ENCODE peak calls at places on chromosomes 11 and 22, in eight cellular contexts. S is GM23338, B is body of pancreas, A is MM.1S, J is lower lobe of right lung, F is IMR-90, N is fibroblast of lung, T is astrocyte. U is an unnamed sample.

GRCh38 chr11:132177106-132177505 is 806.7 kb downstream of the NTM start:
- DNase-seq in S (peak; percentile 80), B (no peak), A (peak; percentile 51), J (no peak), F (peak; percentile 70), N (peak; percentile 57), T (peak; percentile 51), U (no peak)

GRCh38 chr22:46769191-46769675 is 6.8 kb downstream of the TBC1D22A start:
- DNase-seq in S (no peak), B (peak; percentile 62), A (no peak), J (peak; percentile 46), F (no peak), N (no peak), T (no peak), U (peak; percentile 97)

GRCh38 chr22:25393121-25393805 is 171.2 kb upstream of the GRK3 start:
- DNase-seq in S (no peak), B (no peak), A (no peak), J (no peak), F (no peak), N (no peak), T (no peak), U (no peak)

GRCh38 chr22:48942698-48943566 is 884.7 kb downstream of the BRD1 start:
- DNase-seq in S (no peak), B (no peak), A (no peak), J (no peak), F (no peak), N (no peak), T (no peak), U (peak; percentile 44)

GRCh38 chr11:127859941-127860354 is 727.4 kb downstream of the ETS1 start:
- DNase-seq in S (no peak), B (no peak), A (no peak), J (no peak), F (no peak), N (peak; percentile 22), T (peak; percentile 11), U (no peak)

GRCh38 chr22:45225732-45226560 is 14.7 kb downstream of the KIAA0930 start:
- DNase-seq in S (no peak), B (no peak), A (no peak), J (peak; percentile 79), F (peak; percentile 70), N (no peak), T (no peak), U (no peak)

GRCh38 chr22:39534591-39535301 is 2.2 kb upstream of the RPS19BP1 start:
- DNase-seq in S (peak; percentile 95), B (peak; percentile 93), A (peak; percentile 78), J (peak; percentile 90), F (peak; percentile 53), N (peak; percentile 49), T (no peak), U (peak; percentile 90)

GRCh38 chr22:48694296-48694883 is 1133.3 kb downstream of the BRD1 start:
- DNase-seq in S (no peak), B (no peak), A (no peak), J (peak; percentile 38), F (no peak), N (no peak), T (no peak), U (no peak)

GRCh38 chr11:1202776-1203504 is 19.9 kb upstream of the MUC5B start:
- DNase-seq in S (peak; percentile 88), B (peak; percentile 75), A (peak; percentile 49), J (peak; percentile 69), F (peak; percentile 12), N (peak; percentile 7), T (no peak), U (peak; percentile 35)

GRCh38 chr11:112837162-112837826 is 123.9 kb upstream of the NCAM1 start:
- DNase-seq in S (peak; percentile 32), B (peak; percentile 46), A (no peak), J (no peak), F (no peak), N (no peak), T (no peak), U (peak; percentile 58)

GRCh38 chr22:30305519-30305905 is 16.2 kb upstream of the CASTOR1 start:
- DNase-seq in S (no peak), B (peak; percentile 48), A (peak; percentile 82), J (no peak), F (no peak), N (no peak), T (no peak), U (no peak)

GRCh38 chr11:104694259-104695070 is 203.8 kb downstream of the CASP12 start:
- DNase-seq in S (no peak), B (no peak), A (no peak), J (no peak), F (peak; percentile 88), N (peak; percentile 99), T (peak; percentile 99), U (no peak)

GRCh38 chr11:118912742-118913410 is 12.8 kb downstream of the BCL9L start:
- DNase-seq in S (no peak), B (no peak), A (no peak), J (no peak), F (peak; percentile 24), N (peak; percentile 31), T (no peak), U (no peak)

GRCh38 chr22:39439170-39439569 is 17.6 kb upstream of the MGAT3 start:
- DNase-seq in S (no peak), B (no peak), A (no peak), J (no peak), F (peak; percentile 76), N (peak; percentile 61), T (peak; percentile 48), U (no peak)

GRCh38 chr11:371051-371450 is 1.8 kb downstream of the B4GALNT4 start:
- DNase-seq in S (no peak), B (no peak), A (no peak), J (peak; percentile 35), F (no peak), N (no peak), T (no peak), U (no peak)

GRCh38 chr11:819129-819931 is 616 bp downstream of the PNPLA2 start:
- DNase-seq in S (peak; percentile 97), B (peak; percentile 95), A (peak; percentile 94), J (peak; percentile 95), F (peak; percentile 73), N (peak; percentile 73), T (peak; percentile 47), U (peak; percentile 95)

GRCh38 chr11:85076535-85077330 is 550.4 kb downstream of the DLG2 start:
- DNase-seq in S (no peak), B (no peak), A (peak; percentile 76), J (no peak), F (peak; percentile 34), N (peak; percentile 88), T (peak; percentile 85), U (no peak)

GRCh38 chr22:32079110-32080089 is 36.3 kb downstream of the SLC5A1 start:
- DNase-seq in S (peak; percentile 67), B (peak; percentile 39), A (no peak), J (no peak), F (peak; percentile 68), N (peak; percentile 85), T (peak; percentile 75), U (no peak)

GRCh38 chr11:3712274-3712673 is 41.1 kb upstream of the CHRNA10 start:
- DNase-seq in S (no peak), B (no peak), A (no peak), J (no peak), F (no peak), N (no peak), T (no peak), U (no peak)

GRCh38 chr11:77049081-77049480 is 14.9 kb downstream of the B3GNT6 start:
- DNase-seq in S (no peak), B (no peak), A (no peak), J (no peak), F (no peak), N (no peak), T (no peak), U (no peak)

GRCh38 chr11:77044356-77044755 is 10.2 kb downstream of the B3GNT6 start:
- DNase-seq in S (no peak), B (no peak), A (no peak), J (no peak), F (no peak), N (no peak), T (no peak), U (no peak)

GRCh38 chr11:77044886-77045285 is 10.7 kb downstream of the B3GNT6 start:
- DNase-seq in S (no peak), B (no peak), A (no peak), J (no peak), F (no peak), N (no peak), T (no peak), U (no peak)

GRCh38 chr11:77046060-77046501 is 11.9 kb downstream of the B3GNT6 start:
- DNase-seq in S (peak; percentile 84), B (peak; percentile 67), A (peak; percentile 67), J (peak; percentile 66), F (no peak), N (no peak), T (no peak), U (no peak)

GRCh38 chr11:77047007-77047927 is 13.1 kb downstream of the B3GNT6 start:
- DNase-seq in S (peak; percentile 97), B (peak; percentile 87), A (peak; percentile 94), J (no peak), F (peak; percentile 91), N (peak; percentile 87), T (peak; percentile 80), U (no peak)
- TF ChIP-seq CTCF in S (peak; percentile 69), B (peak; percentile 86), A (peak; percentile 56), J (peak; percentile 72), F (peak; percentile 86), N (peak; percentile 71), T (peak; percentile 89), U (peak; percentile 78)

DNA sequence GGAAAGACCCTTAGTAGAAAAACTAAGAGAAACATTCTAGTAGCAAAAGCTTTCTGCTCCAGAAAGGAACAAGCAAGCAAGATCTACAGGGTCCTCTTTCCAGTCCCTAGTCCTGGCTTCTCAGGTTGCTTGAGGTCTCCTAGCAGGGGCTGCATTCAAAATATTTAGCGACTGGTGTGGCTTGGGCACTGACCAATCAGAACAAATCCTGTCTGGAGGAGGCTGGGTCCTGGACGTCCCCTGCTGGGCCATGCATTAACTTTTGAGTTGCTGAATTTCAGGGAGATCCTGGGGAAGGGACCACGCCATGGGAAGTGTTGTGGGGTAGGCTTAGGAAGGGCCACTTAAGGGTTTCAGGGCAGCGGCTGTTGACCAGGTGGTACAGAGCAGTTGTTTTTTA is 26.6 kb upstream of the SORL1-AS1 start:
- DNase-seq in S (peak; percentile 81), B (no peak), A (no peak), J (no peak), F (no peak), N (no peak), T (no peak), U (no peak)
- H3K27ac ChIP-seq in S (peak overlapping the region; percentile 85), B (no peak overlapping the region), A (no peak overlapping the region), J (no peak overlapping the region), F (no peak overlapping the region), N (no peak overlapping the region), T (no peak overlapping the region), U (peak overlapping the region; percentile 41)

GRCh38 chr11:2631161-2631560 is 68.6 kb downstream of the KCNQ1OT1 start:
- DNase-seq in S (no peak), B (no peak), A (no peak), J (no peak), F (no peak), N (no peak), T (no peak), U (no peak)

GRCh38 chr11:2625183-2625582 is 74.6 kb downstream of the KCNQ1OT1 start:
- DNase-seq in S (no peak), B (no peak), A (no peak), J (no peak), F (peak; percentile 12), N (no peak), T (no peak), U (no peak)

GRCh38 chr11:2630679-2631078 is 69.1 kb downstream of the KCNQ1OT1 start:
- DNase-seq in S (no peak), B (no peak), A (no peak), J (no peak), F (no peak), N (no peak), T (no peak), U (no peak)
- H3K4me3 ChIP-seq in S (no peak overlapping the region), B (no peak overlapping the region), A (no peak overlapping the region), J (no peak overlapping the region), F (no peak overlapping the region), N (no peak overlapping the region), T (no peak overlapping the region), U (no peak overlapping the region)

GRCh38 chr11:115433376-115433775 is 70.8 kb downstream of the CADM1 start:
- DNase-seq in S (no peak), B (no peak), A (no peak), J (no peak), F (no peak), N (no peak), T (no peak), U (no peak)
- TF ChIP-seq CTCF in S (no peak), B (no peak), A (no peak), J (no peak), F (no peak), N (no peak), T (no peak), U (no peak)

U was measured in dorsolateral prefrontal cortex.